ENCODE peak calls at places on chromosomes 1 and 21, in four cellular contexts. O is H9, U is pancreas, S is MM.1S. A is an unnamed sample. For H3K9me3, the result is how much of the 10 kb centered on the place peaks cover.

GRCh38 chr21:42079939-42080787 is 9.0 kb downstream of the UMODL1 start:
- DNase-seq in O (no peak), U (no peak), S (no peak), A (peak)

GRCh38 chr21:45098867-45099266 is 24.5 kb downstream of the ADARB1 start:
- DNase-seq in O (no peak), U (no peak), S (peak), A (no peak)

GRCh38 chr1:247386217-247386616 is 29.8 kb upstream of the NLRP3 start:
- DNase-seq in O (no peak), U (no peak), S (no peak), A (no peak)

GRCh38 chr1:116380499-116381316 is 7.7 kb downstream of the ATP1A1 start:
- DNase-seq in O (no peak), U (no peak), S (no peak), A (no peak)

GRCh38 chr21:20971296-20971921 is 26.8 kb upstream of the NCAM2 start:
- DNase-seq in O (peak), U (no peak), S (peak), A (no peak)

GRCh38 chr1:6473974-6474814 is 8.2 kb upstream of the TNFRSF25 start:
- DNase-seq in O (no peak), U (no peak), S (no peak), A (peak)

GRCh38 chr21:20023199-20023598 is 975.0 kb upstream of the NCAM2 start:
- DNase-seq in O (no peak), U (no peak), S (no peak), A (no peak)

GRCh38 chr1:177897601-177898376 is 72.1 kb downstream of the SEC16B start:
- DNase-seq in O (no peak), U (no peak), S (no peak), A (no peak)

GRCh38 chr1:86750076-86750475 is 45.7 kb downstream of the SH3GLB1 start:
- DNase-seq in O (no peak), U (no peak), S (no peak), A (no peak)

GRCh38 chr1:1298861-1299685 is 8.7 kb downstream of the ACAP3 start:
- DNase-seq in O (peak), U (no peak), S (no peak), A (no peak)

GRCh38 chr21:14303731-14304488 is 79.0 kb downstream of the HSPA13 start:
- DNase-seq in O (no peak), U (no peak), S (no peak), A (no peak)

GRCh38 chr1:46820560-46821060 is 21.8 kb downstream of the CYP4B1 start:
- DNase-seq in O (no peak), U (no peak), S (no peak), A (no peak)

GRCh38 chr1:211358685-211359084 is 32.1 kb downstream of the TRAF5 start:
- DNase-seq in O (no peak), U (no peak), S (no peak), A (no peak)

GRCh38 chr21:44854664-44855446 is 18.6 kb downstream of the PTTG1IP start:
- DNase-seq in O (no peak), U (no peak), S (peak), A (peak)

GRCh38 chr1:37561794-37562132 is 5.0 kb downstream of the DNALI1 start:
- DNase-seq in O (peak), U (no peak), S (no peak), A (no peak)

GRCh38 chr1:49293016-49293415 is 516.3 kb upstream of the BEND5 start:
- DNase-seq in O (no peak), U (no peak), S (no peak), A (no peak)

GRCh38 chr1:49294539-49294938 is 517.8 kb upstream of the BEND5 start:
- DNase-seq in O (no peak), U (no peak), S (no peak), A (no peak)

GRCh38 chr1:49297783-49298182 is 521.1 kb upstream of the BEND5 start:
- DNase-seq in O (peak), U (no peak), S (no peak), A (peak)

GRCh38 chr1:49298304-49298703 is 521.6 kb upstream of the BEND5 start:
- DNase-seq in O (peak), U (peak), S (no peak), A (no peak)
- H3K9me3 ChIP-seq in O (half or more), U (under half), S (under half), A (under half)

DNA sequence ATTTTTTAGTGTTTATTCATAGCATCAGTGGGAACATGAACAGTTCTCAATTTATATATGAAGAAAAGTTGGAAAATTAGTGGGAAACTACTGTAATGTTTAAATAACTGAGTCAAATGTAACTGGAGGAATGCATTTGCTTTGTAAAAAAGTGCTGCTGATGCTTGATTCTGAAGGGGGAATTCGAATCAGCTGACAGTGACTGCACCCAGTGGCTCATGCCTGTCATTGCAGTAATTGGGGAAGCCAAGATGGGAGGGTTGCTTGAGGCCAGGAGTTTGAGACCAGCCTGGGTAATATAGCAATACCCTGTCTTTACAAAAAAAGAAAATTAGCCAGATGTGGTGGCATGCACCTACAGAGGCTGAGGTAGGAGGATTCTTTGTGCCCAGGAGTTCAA is 398.4 kb downstream of the ZP4 start:
- DNase-seq in O (peak), U (no peak), S (no peak), A (no peak)
- TF ChIP-seq CTCF in O (peak), U (no peak), S (peak), A (no peak)

DNA sequence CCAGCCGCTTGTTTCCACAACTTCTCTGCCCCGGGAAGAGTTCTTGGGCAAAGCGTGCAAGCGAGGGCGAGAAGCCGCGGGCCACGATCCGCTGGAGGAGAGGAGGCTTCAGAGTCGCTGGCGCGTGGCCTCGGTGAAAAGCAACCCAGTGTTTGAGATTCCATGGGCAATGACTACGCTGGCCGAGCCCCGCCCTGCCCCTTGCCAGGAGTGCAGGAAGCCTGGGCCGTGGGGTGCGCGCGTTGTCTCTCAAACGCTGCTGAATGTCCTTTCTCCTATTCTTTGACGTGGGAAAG is 27.5 kb downstream of the TRIM11 start:
- DNase-seq in O (no peak), U (no peak), S (no peak), A (no peak)
- H3K9me3 ChIP-seq in O (under half), U (under half), S (under half), A (under half)

GRCh38 chr1:180155202-180155682 is 573 bp downstream of the QSOX1 start:
- DNase-seq in O (no peak), U (peak), S (no peak), A (no peak)

GRCh38 chr1:180154003-180154324 is 705 bp upstream of the QSOX1 start:
- DNase-seq in O (no peak), U (no peak), S (peak), A (no peak)

GRCh38 chr1:180156201-180156600 is 1.5 kb downstream of the QSOX1 start:
- DNase-seq in O (no peak), U (no peak), S (no peak), A (no peak)

GRCh38 chr1:180153032-180153431 is 1.6 kb upstream of the QSOX1 start:
- DNase-seq in O (no peak), U (no peak), S (no peak), A (no peak)

DNA sequence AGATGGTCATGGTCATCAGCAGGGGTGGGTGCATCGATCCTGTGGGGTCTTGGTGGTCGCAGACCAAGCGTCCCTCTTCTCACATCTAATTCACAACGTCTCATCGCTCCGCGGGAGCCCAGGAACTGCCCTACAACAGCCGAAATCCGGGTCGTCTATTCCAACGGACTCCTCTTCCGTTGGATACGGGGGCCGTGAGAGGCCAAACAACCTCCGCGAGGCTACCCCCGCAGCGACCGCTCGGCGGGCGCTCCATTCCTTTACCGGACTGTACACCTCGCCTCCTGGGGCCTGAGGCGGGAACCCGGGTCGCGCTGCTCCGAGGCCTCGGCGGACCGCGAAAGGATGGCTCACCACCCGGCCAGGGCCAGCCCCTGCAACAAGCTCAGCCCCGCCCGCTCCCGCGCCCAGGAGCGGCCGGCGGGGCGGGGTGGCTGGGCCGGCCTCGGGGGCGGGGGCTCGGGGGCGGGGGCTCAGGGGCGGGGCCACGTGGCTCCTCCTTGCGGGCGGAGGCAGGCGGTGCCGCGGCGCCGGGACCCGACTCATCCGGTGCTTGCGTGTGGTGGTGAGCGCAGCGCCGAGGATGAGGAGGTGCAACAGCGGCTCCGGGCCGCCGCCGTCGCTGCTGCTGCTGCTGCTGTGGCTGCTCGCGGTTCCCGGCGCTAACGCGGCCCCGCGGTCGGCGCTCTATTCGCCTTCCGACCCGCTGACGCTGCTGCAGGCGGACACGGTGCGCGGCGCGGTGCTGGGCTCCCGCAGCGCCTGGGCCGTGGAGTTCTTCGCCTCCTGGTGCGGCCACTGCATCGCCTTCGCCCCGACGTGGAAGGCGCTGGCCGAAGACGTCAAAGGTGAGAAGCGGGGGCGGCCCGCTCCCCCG is at the start of gene QSOX1:
- DNase-seq in O (peak), U (peak), S (peak), A (peak)
- TF ChIP-seq CTCF in O (peak), U (no peak), S (peak), A (peak)

DNA sequence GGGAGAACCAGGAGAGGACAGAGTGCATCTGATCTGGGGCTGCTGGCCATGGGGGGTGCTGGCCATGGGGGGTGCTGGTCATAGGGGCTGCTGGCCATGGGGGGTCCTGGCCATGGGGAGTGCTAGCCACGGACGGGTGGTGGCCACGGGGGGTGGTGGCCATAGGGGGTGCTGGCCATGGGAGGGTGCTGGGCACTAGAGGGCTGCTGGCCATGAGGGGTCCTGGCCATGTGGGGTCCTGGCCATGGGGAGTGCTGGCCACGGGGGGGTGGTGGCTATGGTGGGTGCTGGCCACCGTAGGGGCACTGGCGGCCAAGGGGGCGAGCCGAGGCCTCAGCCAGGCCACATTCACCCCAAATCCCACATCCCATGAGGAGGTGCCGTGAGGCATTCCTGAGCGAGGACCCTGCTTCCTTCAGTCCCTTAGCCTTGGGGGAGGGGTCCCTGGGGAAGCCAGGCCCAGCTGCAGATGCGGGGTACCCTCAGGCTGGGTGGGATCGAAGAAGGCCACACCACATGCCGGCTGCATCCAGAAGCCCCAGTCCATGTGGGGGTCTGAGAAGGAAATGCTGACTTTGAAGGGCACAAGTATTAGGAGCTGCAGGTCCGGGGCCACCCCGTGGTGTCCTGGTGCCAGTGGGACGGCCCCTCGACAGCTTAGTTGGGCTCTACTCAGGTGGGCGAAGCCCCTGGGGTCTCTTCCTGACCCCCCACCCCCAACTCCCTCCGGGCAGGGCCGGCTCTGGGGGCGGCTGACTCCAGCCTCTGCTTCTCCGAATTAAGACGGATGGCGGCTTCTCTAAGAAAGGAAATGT is 61.9 kb upstream of the TTC34 start:
- DNase-seq in O (no peak), U (no peak), S (no peak), A (peak)
- H3K9me3 ChIP-seq in O (half or more), U (under half), S (under half), A (under half)

DNA sequence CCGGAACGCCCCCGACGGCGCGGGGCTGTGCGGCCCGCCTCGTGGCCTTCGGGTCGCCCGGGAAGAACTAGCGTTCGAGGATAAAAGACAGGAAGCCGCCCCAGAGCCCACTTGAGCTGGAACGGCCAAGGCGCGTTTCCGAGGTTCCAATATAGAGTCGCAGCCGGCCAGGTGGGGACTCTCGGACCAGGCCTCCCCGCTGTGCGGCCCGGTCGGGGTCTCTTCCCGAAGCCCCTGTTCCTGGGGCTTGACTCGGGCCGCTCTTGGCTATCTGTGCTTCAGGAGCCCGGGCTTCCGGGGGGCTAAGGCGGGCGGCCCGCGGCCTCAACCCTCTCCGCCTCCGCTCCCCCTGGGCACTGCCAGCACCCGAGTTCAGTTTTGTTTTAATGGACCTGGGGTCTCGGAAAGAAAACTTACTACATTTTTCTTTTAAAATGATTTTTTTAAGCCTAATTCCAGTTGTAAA is 158.8 kb downstream of the RUNX1 start:
- DNase-seq in O (peak), U (peak), S (no peak), A (no peak)
- TF ChIP-seq CTCF in O (peak), U (no peak), S (no peak), A (no peak)

A was measured in kidney.